ENCODE peak calls at places on chromosomes 11 and 22, in eight cellular contexts. L is left lung; A is activated CD4-positive, alpha-beta T cell treated with anti-CD3 and anti-CD28 coated beads for 36 hours; R is activated CD8-positive, alpha-beta memory T cell treated with anti-CD3 and anti-CD28 coated beads, Interleukin-2, amount 10 ng/mL, durations not matched to agents 7 days and 5 days; U is left lobe of liver; D is activated B cell treated with CpG ODN at 0.5 μM for 24 hours; B is activated T-cell treated with anti-CD3 and anti-CD28 coated beads, Interleukin-2, amount 50 U/mL, for 72 hours; W is pancreas. F is an unnamed sample.

GRCh38 chr11:95829580-95830259 is 39.4 kb downstream of the CEP57 start:
- ATAC-seq in D (no peak), U (no peak), A (peak), W (no peak), L (no peak), B (peak), R (no peak), F (no peak)

GRCh38 chr11:1479006-1479677 is 7.4 kb downstream of the MOB2 start:
- ATAC-seq in W (no peak), U (peak), R (no peak), L (no peak), A (no peak), B (no peak), D (no peak), F (no peak)

GRCh38 chr11:66119348-66120133 is 49.5 kb downstream of the PACS1 start:
- ATAC-seq in U (peak), W (peak), B (no peak), L (peak), R (no peak), D (no peak), A (no peak), F (no peak)

GRCh38 chr11:8033312-8033715 is 46.2 kb downstream of the EIF3F start:
- ATAC-seq in U (peak), L (peak), D (peak), B (peak), A (peak), R (peak), W (peak), F (peak)

GRCh38 chr11:97471480-97471879 is 1081.7 kb downstream of the JRKL start:
- ATAC-seq in A (no peak), R (no peak), W (no peak), U (no peak), D (no peak), B (no peak), L (no peak), F (no peak)

GRCh38 chr11:35116762-35117588 is 22.0 kb upstream of the CD44 start:
- ATAC-seq in A (no peak), U (no peak), L (peak), D (no peak), B (no peak), W (peak), R (no peak), F (no peak)

GRCh38 chr22:21587803-21588611 is 20.5 kb downstream of the UBE2L3 start:
- ATAC-seq in R (peak), W (no peak), B (peak), D (peak), U (peak), L (peak), A (peak), F (peak)

GRCh38 chr11:7894251-7894650 is 36.8 kb downstream of the OR10A6 start:
- ATAC-seq in D (no peak), U (peak), B (no peak), L (peak), A (no peak), R (no peak), W (peak), F (no peak)

GRCh38 chr11:6505577-6506240 is 8.6 kb downstream of the DNHD1 start:
- ATAC-seq in A (peak), L (peak), U (peak), R (peak), W (peak), B (no peak), D (peak), F (no peak)

GRCh38 chr11:1263036-1263435 is 40.2 kb downstream of the MUC5B start:
- ATAC-seq in L (peak), R (peak), A (peak), B (peak), D (peak), W (peak), U (no peak), F (peak)

GRCh38 chr22:23278883-23279675 is 98.8 kb downstream of the BCR start:
- ATAC-seq in A (peak), B (no peak), R (peak), U (no peak), D (no peak), W (peak), L (peak), F (no peak)

GRCh38 chr11:94046796-94047195 is 25.6 kb downstream of the HEPHL1 start:
- ATAC-seq in L (peak), W (no peak), R (no peak), A (no peak), U (peak), D (no peak), B (no peak), F (no peak)

GRCh38 chr11:111400595-111400994 is 21.5 kb upstream of the POU2AF1 start:
- ATAC-seq in W (no peak), U (no peak), D (no peak), A (no peak), B (no peak), R (no peak), L (no peak), F (peak)

GRCh38 chr11:73402834-73403185 is 26.6 kb downstream of the RELT start:
- ATAC-seq in D (peak), A (peak), R (no peak), U (no peak), W (no peak), B (peak), L (no peak), F (no peak)

GRCh38 chr11:110835103-110835502 is 122.9 kb upstream of the ARHGAP20 start:
- ATAC-seq in A (no peak), D (no peak), R (no peak), U (no peak), B (no peak), W (no peak), L (no peak), F (no peak)

GRCh38 chr22:22099833-22100812 is 117.5 kb upstream of the TOP3B start:
- ATAC-seq in A (peak), L (no peak), W (no peak), U (peak), D (peak), B (no peak), R (peak), F (peak)

GRCh38 chr11:86719781-86720463 is 47.5 kb upstream of the ME3 start:
- ATAC-seq in U (no peak), D (no peak), B (no peak), A (no peak), W (no peak), R (no peak), L (no peak), F (no peak)

GRCh38 chr11:66717925-66718319 is 11.1 kb downstream of the SPTBN2 start:
- ATAC-seq in A (no peak), R (no peak), L (peak), D (no peak), U (no peak), W (peak), B (no peak), F (no peak)

GRCh38 chr11:78646564-78647185 is 72.0 kb upstream of the NARS2 start:
- ATAC-seq in R (peak), U (peak), D (peak), A (peak), B (peak), L (peak), W (peak), F (peak)

GRCh38 chr11:72836111-72836510 is 21.9 kb downstream of the ATG16L2 start:
- ATAC-seq in W (peak), L (no peak), U (peak), B (no peak), R (no peak), A (no peak), D (no peak), F (no peak)

GRCh38 chr22:40239345-40239683 is 61.6 kb downstream of the TNRC6B start:
- ATAC-seq in A (no peak), U (no peak), W (peak), D (no peak), R (no peak), L (no peak), B (no peak), F (no peak)

GRCh38 chr22:45574069-45574703 is 71.5 kb downstream of the FBLN1 start:
- ATAC-seq in W (no peak), R (no peak), D (no peak), U (no peak), L (no peak), A (no peak), B (no peak), F (no peak)

GRCh38 chr11:130876100-130876499 is 40.2 kb downstream of the SNX19 start:
- ATAC-seq in L (no peak), A (no peak), W (no peak), U (no peak), D (no peak), R (no peak), B (no peak), F (no peak)

GRCh38 chr11:3709977-3710376 is 38.8 kb upstream of the CHRNA10 start:
- ATAC-seq in L (no peak), R (no peak), B (no peak), W (no peak), D (no peak), A (no peak), U (peak), F (no peak)

GRCh38 chr11:2870460-2870859 is 15.1 kb downstream of the CDKN1C start:
- ATAC-seq in R (no peak), B (no peak), W (no peak), U (no peak), L (no peak), A (no peak), D (no peak), F (no peak)

GRCh38 chr11:35076201-35077100 is 62.5 kb upstream of the CD44 start:
- ATAC-seq in R (no peak), B (no peak), L (no peak), D (no peak), A (no peak), U (peak), W (peak), F (no peak)

GRCh38 chr22:25497269-25497668 is 67.2 kb upstream of the GRK3 start:
- ATAC-seq in B (no peak), R (no peak), W (no peak), A (no peak), L (no peak), D (no peak), U (no peak), F (no peak)

GRCh38 chr11:28690746-28691145 is 582.6 kb downstream of the METTL15 start:
- ATAC-seq in L (no peak), W (no peak), D (no peak), R (no peak), B (no peak), U (no peak), A (no peak), F (no peak)

GRCh38 chr22:29330753-29331152 is 15.3 kb upstream of the RASL10A start:
- ATAC-seq in B (no peak), W (peak), R (no peak), U (peak), D (no peak), A (no peak), L (peak), F (no peak)

GRCh38 chr11:75500742-75501141 is 25.0 kb downstream of the GDPD5 start:
- ATAC-seq in U (no peak), W (no peak), L (no peak), D (no peak), A (no peak), R (no peak), B (no peak), F (no peak)

GRCh38 chr11:10233581-10233980 is 60.4 kb downstream of the SBF2 start:
- ATAC-seq in R (no peak), U (no peak), W (no peak), L (no peak), A (no peak), D (no peak), B (no peak), F (no peak)